ENCODE peak calls at places on chromosomes 11 and 22, in nine cellular contexts. S is left lung; K is Panc1; W is MM.1S; Q is PC-9; D is CD8-positive, alpha-beta T cell; M is right cardiac atrium; F is lower lobe of right lung; T is fibroblast of lung. C is an unnamed sample.
A peak's percentile ranks its signal among the peaks of the same experiment; 100 is the strongest.

GRCh38 chr11:35030716-35031213 is 108.2 kb upstream of the CD44 start:
- DNase-seq in S (peak; percentile 71), K (peak; percentile 93), W (no peak), Q (peak; percentile 66), D (no peak), M (peak; percentile 65), F (no peak), T (peak; percentile 96), C (no peak)

GRCh38 chr11:45163956-45164575 is 17.6 kb downstream of the PRDM11 start:
- DNase-seq in S (no peak), K (no peak), W (no peak), Q (no peak), D (no peak), M (no peak), F (no peak), T (no peak), C (no peak)

GRCh38 chr11:69479591-69480271 is 1.7 kb upstream of the LINC01488 start:
- DNase-seq in S (no peak), K (no peak), W (no peak), Q (peak; percentile 75), D (no peak), M (no peak), F (peak; percentile 41), T (no peak), C (no peak)

GRCh38 chr11:114165326-114166230 is 106.1 kb downstream of the ZBTB16 start:
- DNase-seq in S (no peak), K (no peak), W (no peak), Q (no peak), D (no peak), M (no peak), F (no peak), T (no peak), C (no peak)

GRCh38 chr22:48929276-48929790 is 898.3 kb downstream of the BRD1 start:
- DNase-seq in S (no peak), K (no peak), W (no peak), Q (no peak), D (no peak), M (no peak), F (no peak), T (no peak), C (no peak)

GRCh38 chr22:17352798-17353197 is 16.5 kb upstream of the CECR2 start:
- DNase-seq in S (no peak), K (no peak), W (no peak), Q (no peak), D (no peak), M (no peak), F (no peak), T (no peak), C (no peak)

GRCh38 chr11:71252434-71252781 is at the start of gene SHANK2:
- DNase-seq in S (no peak), K (no peak), W (no peak), Q (peak; percentile 77), D (no peak), M (no peak), F (peak; percentile 62), T (no peak), C (no peak)

GRCh38 chr11:61266602-61267001 is 25.6 kb downstream of the PGA5 start:
- DNase-seq in S (no peak), K (no peak), W (no peak), Q (peak; percentile 38), D (no peak), M (no peak), F (no peak), T (no peak), C (no peak)

GRCh38 chr22:47328550-47329243 is 566.2 kb downstream of the TBC1D22A start:
- DNase-seq in S (peak; percentile 55), K (no peak), W (no peak), Q (peak; percentile 83), D (no peak), M (peak; percentile 73), F (no peak), T (peak; percentile 97), C (no peak)

GRCh38 chr11:64289011-64289564 is 2.0 kb upstream of the KCNK4 start:
- DNase-seq in S (no peak), K (no peak), W (no peak), Q (no peak), D (no peak), M (no peak), F (no peak), T (no peak), C (no peak)

GRCh38 chr11:110093407-110094297 is 460 bp downstream of the ZC3H12C start:
- DNase-seq in S (peak; percentile 49), K (no peak), W (peak; percentile 56), Q (peak; percentile 49), D (no peak), M (peak; percentile 68), F (peak; percentile 73), T (peak; percentile 80), C (no peak)

GRCh38 chr22:39598017-39598965 is 27.7 kb downstream of the CACNA1I start:
- DNase-seq in S (peak; percentile 61), K (no peak), W (peak; percentile 76), Q (peak; percentile 83), D (peak; percentile 30), M (peak; percentile 32), F (peak; percentile 70), T (no peak), C (no peak)

GRCh38 chr11:66881927-66882452 is 25.1 kb downstream of the LRFN4 start:
- DNase-seq in S (no peak), K (no peak), W (no peak), Q (no peak), D (no peak), M (no peak), F (no peak), T (no peak), C (peak; percentile 49)

GRCh38 chr11:66880484-66881211 is 23.8 kb downstream of the LRFN4 start:
- DNase-seq in S (no peak), K (no peak), W (peak; percentile 36), Q (peak; percentile 97), D (no peak), M (no peak), F (no peak), T (no peak), C (peak; percentile 89)

GRCh38 chr11:66883021-66883968 is 26.4 kb downstream of the LRFN4 start:
- DNase-seq in S (no peak), K (peak; percentile 73), W (peak; percentile 61), Q (peak; percentile 85), D (peak; percentile 31), M (peak; percentile 58), F (peak; percentile 80), T (peak; percentile 71), C (peak; percentile 89)

GRCh38 chr11:66881436-66881835 is 24.6 kb downstream of the LRFN4 start:
- DNase-seq in S (no peak), K (no peak), W (no peak), Q (no peak), D (no peak), M (no peak), F (no peak), T (no peak), C (peak; percentile 51)

GRCh38 chr11:66882540-66882939 is 25.7 kb downstream of the LRFN4 start:
- DNase-seq in S (no peak), K (no peak), W (no peak), Q (no peak), D (no peak), M (no peak), F (no peak), T (no peak), C (no peak)
- H3K4me3 ChIP-seq in S (peak overlapping the region; percentile 9), K (no peak overlapping the region), W (no peak overlapping the region), Q (no peak overlapping the region), D (no peak overlapping the region), M (no peak overlapping the region), F (peak overlapping the region; percentile 33), T (no peak overlapping the region), C (no peak overlapping the region)

GRCh38 chr11:128588086-128588485 is 728 bp upstream of the ETS1 start:
- DNase-seq in S (no peak), K (no peak), W (no peak), Q (no peak), D (no peak), M (no peak), F (no peak), T (peak; percentile 41), C (no peak)

GRCh38 chr11:128584253-128584652 is 3.1 kb downstream of the ETS1 start:
- DNase-seq in S (no peak), K (no peak), W (no peak), Q (no peak), D (no peak), M (no peak), F (no peak), T (no peak), C (no peak)

GRCh38 chr11:128587415-128587814 is at the start of gene ETS1:
- DNase-seq in S (no peak), K (no peak), W (no peak), Q (peak; percentile 12), D (no peak), M (peak; percentile 29), F (no peak), T (peak; percentile 27), C (no peak)

GRCh38 chr11:128586689-128587088 is 669 bp downstream of the ETS1 start:
- DNase-seq in S (no peak), K (no peak), W (no peak), Q (no peak), D (no peak), M (no peak), F (no peak), T (no peak), C (no peak)

GRCh38 chr11:128585498-128586238 is 1.7 kb downstream of the ETS1 start:
- DNase-seq in S (no peak), K (no peak), W (no peak), Q (no peak), D (no peak), M (no peak), F (no peak), T (no peak), C (no peak)
- H3K4me1 ChIP-seq in S (no peaks in the 10 kb centered on the region), K (no peaks in the 10 kb centered on the region), W (no peaks in the 10 kb centered on the region), Q (peaks cover 20% of the 10 kb centered on the region), D (peaks cover 14% of the 10 kb centered on the region), M (peaks cover 5% of the 10 kb centered on the region), F (peaks cover 14% of the 10 kb centered on the region), T (peaks cover 2% of the 10 kb centered on the region), C (peaks cover 3% of the 10 kb centered on the region)

DNA sequence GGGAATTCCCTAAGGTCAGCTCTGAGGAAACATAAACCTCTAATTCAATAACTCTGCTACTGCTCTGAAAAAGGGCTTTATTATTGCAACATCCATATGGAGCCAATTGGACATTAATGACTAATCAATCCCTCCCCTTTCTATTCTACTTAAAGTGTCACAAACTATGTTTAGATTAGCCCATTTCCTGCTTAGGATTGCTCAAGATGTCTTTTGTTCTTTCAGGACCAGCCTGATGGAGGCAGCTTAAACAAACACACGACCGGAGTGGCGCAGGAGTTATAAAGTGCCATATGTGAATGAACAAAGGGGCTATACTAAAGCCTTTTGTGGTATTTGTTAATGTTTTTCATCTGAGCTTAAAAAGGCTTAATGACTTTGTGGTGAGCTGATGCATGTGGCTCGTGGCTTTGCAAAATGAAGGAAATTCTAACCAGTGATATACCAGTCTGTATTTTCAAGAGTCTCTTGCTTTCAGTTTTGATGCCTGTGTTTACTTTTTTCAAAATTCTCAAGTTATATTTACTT is 354.4 kb downstream of the SOX6 start:
- DNase-seq in S (peak; percentile 34), K (no peak), W (peak; percentile 78), Q (peak; percentile 37), D (no peak), M (no peak), F (peak; percentile 48), T (peak; percentile 98), C (no peak)
- H3K4me3 ChIP-seq in S (no peak overlapping the region), K (no peak overlapping the region), W (peak overlapping the region; percentile 48), Q (peak overlapping the region; percentile 8), D (no peak overlapping the region), M (no peak overlapping the region), F (no peak overlapping the region), T (peak overlapping the region; percentile 23), C (no peak overlapping the region)

GRCh38 chr22:30235687-30236170 is 10.8 kb downstream of the LIF start:
- DNase-seq in S (peak; percentile 70), K (no peak), W (no peak), Q (peak; percentile 91), D (no peak), M (no peak), F (no peak), T (peak; percentile 47), C (no peak)
- H3K4me1 ChIP-seq in S (peaks cover 15% of the 10 kb centered on the region), K (peaks cover 69% of the 10 kb centered on the region), W (peaks cover 4% of the 10 kb centered on the region), Q (peaks cover 73% of the 10 kb centered on the region), D (no peaks in the 10 kb centered on the region), M (no peaks in the 10 kb centered on the region), F (peaks cover 15% of the 10 kb centered on the region), T (peaks cover 24% of the 10 kb centered on the region), C (no peaks in the 10 kb centered on the region)